ENCODE peak calls at places on chromosomes 13 and 19, in six cellular contexts. Y is testis, N is uterus, P is breast epithelium, R is lower leg skin, K is A549. V is an unnamed sample.

GRCh38 chr13:35979378-35979911 is 151.7 kb downstream of the DCLK1 start:
- DNase-seq in K (no peak), P (peak), R (peak), Y (peak), N (peak), V (peak)

GRCh38 chr19:13234518-13234917 is 84.3 kb downstream of the IER2 start:
- DNase-seq in R (peak), Y (peak), K (peak), P (no peak), N (peak), V (peak)

GRCh38 chr13:111259058-111259457 is 61.4 kb upstream of the TEX29 start:
- DNase-seq in K (no peak), Y (no peak), R (no peak), P (no peak), N (no peak), V (no peak)

GRCh38 chr13:49635599-49636433 is 7.5 kb downstream of the ARL11 start:
- DNase-seq in N (no peak), R (no peak), P (no peak), K (no peak), Y (no peak), V (no peak)

GRCh38 chr19:11949201-11949600 is 15.6 kb upstream of the ZNF763 start:
- DNase-seq in Y (no peak), R (no peak), K (no peak), N (no peak), P (no peak), V (no peak)

GRCh38 chr13:98273824-98274786 is 97.0 kb upstream of the RNF113B start:
- DNase-seq in N (no peak), Y (no peak), R (no peak), P (no peak), K (no peak), V (no peak)

GRCh38 chr13:32496574-32497160 is 41.9 kb downstream of the N4BP2L2 start:
- DNase-seq in P (no peak), N (no peak), K (no peak), R (no peak), Y (no peak), V (no peak)

GRCh38 chr13:95317037-95317989 is 16.1 kb upstream of the ABCC4 start:
- DNase-seq in K (no peak), R (no peak), P (no peak), N (no peak), Y (peak), V (peak)

GRCh38 chr13:25214371-25215252 is 42.5 kb upstream of the AMER2 start:
- DNase-seq in R (peak), Y (peak), N (no peak), P (no peak), K (no peak), V (peak)

GRCh38 chr19:23075031-23075733 is 41.6 kb upstream of the ZNF730 start:
- DNase-seq in Y (peak), P (peak), N (peak), K (no peak), R (peak), V (peak)

GRCh38 chr13:42633495-42633894 is 59.5 kb downstream of the TNFSF11 start:
- DNase-seq in R (no peak), Y (no peak), N (no peak), P (no peak), K (no peak), V (no peak)

GRCh38 chr13:111431241-111431640 is 110.8 kb downstream of the TEX29 start:
- DNase-seq in R (no peak), Y (no peak), P (no peak), K (no peak), N (no peak), V (no peak)

GRCh38 chr13:24654741-24655140 is 25.5 kb upstream of the ATP12A start:
- DNase-seq in R (no peak), P (no peak), K (no peak), Y (no peak), N (no peak), V (no peak)

GRCh38 chr13:22009500-22009899 is 338.6 kb downstream of the FGF9 start:
- DNase-seq in P (no peak), N (no peak), K (no peak), Y (peak), R (no peak), V (no peak)

GRCh38 chr13:74388626-74389025 is 254.4 kb upstream of the KLF12 start:
- DNase-seq in K (no peak), P (no peak), R (no peak), Y (no peak), N (no peak), V (no peak)

GRCh38 chr19:29062486-29063435 is 150.2 kb downstream of the UQCRFS1 start:
- DNase-seq in K (no peak), N (no peak), P (no peak), Y (no peak), R (no peak), V (no peak)

GRCh38 chr19:30162718-30163117 is 209.5 kb upstream of the ZNF536 start:
- DNase-seq in Y (no peak), K (no peak), P (no peak), R (no peak), N (no peak), V (no peak)

GRCh38 chr19:38071647-38072046 is 152.4 kb downstream of the DPF1 start:
- DNase-seq in R (no peak), Y (no peak), P (no peak), N (no peak), K (no peak), V (no peak)

GRCh38 chr13:50845211-50845610 is 1.7 kb upstream of the DLEU7 start:
- DNase-seq in P (no peak), Y (no peak), N (no peak), K (no peak), R (no peak), V (no peak)

GRCh38 chr13:22055259-22055658 is 384.4 kb downstream of the FGF9 start:
- DNase-seq in N (no peak), K (no peak), R (no peak), P (no peak), Y (no peak), V (no peak)

GRCh38 chr19:37928527-37929286 is 21.7 kb downstream of the SIPA1L3 start:
- DNase-seq in K (peak), Y (no peak), N (no peak), P (no peak), R (no peak), V (no peak)

GRCh38 chr13:98318263-98318878 is 141.3 kb upstream of the RNF113B start:
- DNase-seq in P (no peak), Y (no peak), R (no peak), K (no peak), N (no peak), V (no peak)

GRCh38 chr19:409006-409514 is at the start of gene C2CD4C:
- DNase-seq in Y (no peak), R (no peak), K (no peak), P (no peak), N (no peak), V (no peak)

GRCh38 chr13:79654520-79654919 is 173.6 kb downstream of the NDFIP2 start:
- DNase-seq in R (no peak), Y (no peak), P (no peak), K (no peak), N (no peak), V (no peak)

GRCh38 chr19:45442927-45443461 is 19.3 kb upstream of the ERCC1 start:
- DNase-seq in Y (peak), K (no peak), P (peak), R (no peak), N (peak), V (no peak)

GRCh38 chr13:110164706-110165105 is 142.3 kb downstream of the COL4A1 start:
- DNase-seq in N (no peak), K (no peak), R (no peak), P (no peak), Y (no peak), V (no peak)

GRCh38 chr13:110616103-110617101 is 1.1 kb downstream of the NAXD start:
- DNase-seq in N (no peak), Y (peak), R (peak), K (peak), P (peak), V (peak)

GRCh38 chr13:20395061-20395916 is 130.4 kb downstream of the CRYL1 start:
- DNase-seq in N (no peak), R (no peak), Y (no peak), K (no peak), P (no peak), V (no peak)

GRCh38 chr19:28012361-28012760 is 1200.6 kb downstream of the UQCRFS1 start:
- DNase-seq in R (no peak), P (no peak), Y (no peak), N (no peak), K (no peak), V (no peak)

GRCh38 chr19:10816691-10817090 is 19.3 kb downstream of the TMED1 start:
- DNase-seq in N (no peak), P (no peak), K (no peak), Y (peak), R (no peak), V (no peak)
- H3K4me3 ChIP-seq in N (peak), P (peak), K (no peak), Y (no peak), R (no peak), V (peak)

DNA sequence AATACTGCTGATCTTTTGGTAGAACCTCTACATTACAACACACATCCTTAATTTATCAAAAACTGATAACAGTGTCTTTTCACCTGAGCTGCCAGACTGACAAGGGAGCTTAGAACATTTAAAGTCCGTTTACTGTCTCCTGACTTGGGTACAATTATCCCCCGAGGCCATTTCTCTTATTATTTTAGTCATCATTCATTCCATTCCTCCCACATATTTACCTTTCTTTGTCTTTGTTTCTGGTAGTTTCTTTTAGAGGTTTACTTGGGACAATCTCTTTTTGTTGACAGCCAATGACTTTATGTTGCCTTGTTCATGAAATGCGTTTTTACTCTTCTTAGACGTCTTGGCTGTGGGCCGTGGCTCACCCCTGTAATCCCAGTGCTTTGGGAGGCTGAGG is 186.9 kb downstream of the PCCA start:
- DNase-seq in Y (no peak), P (no peak), N (no peak), K (no peak), R (no peak), V (no peak)
- TF ChIP-seq POLR2A in Y (no peak), P (no peak), N (no peak), K (no peak), R (no peak), V (no peak)

DNA sequence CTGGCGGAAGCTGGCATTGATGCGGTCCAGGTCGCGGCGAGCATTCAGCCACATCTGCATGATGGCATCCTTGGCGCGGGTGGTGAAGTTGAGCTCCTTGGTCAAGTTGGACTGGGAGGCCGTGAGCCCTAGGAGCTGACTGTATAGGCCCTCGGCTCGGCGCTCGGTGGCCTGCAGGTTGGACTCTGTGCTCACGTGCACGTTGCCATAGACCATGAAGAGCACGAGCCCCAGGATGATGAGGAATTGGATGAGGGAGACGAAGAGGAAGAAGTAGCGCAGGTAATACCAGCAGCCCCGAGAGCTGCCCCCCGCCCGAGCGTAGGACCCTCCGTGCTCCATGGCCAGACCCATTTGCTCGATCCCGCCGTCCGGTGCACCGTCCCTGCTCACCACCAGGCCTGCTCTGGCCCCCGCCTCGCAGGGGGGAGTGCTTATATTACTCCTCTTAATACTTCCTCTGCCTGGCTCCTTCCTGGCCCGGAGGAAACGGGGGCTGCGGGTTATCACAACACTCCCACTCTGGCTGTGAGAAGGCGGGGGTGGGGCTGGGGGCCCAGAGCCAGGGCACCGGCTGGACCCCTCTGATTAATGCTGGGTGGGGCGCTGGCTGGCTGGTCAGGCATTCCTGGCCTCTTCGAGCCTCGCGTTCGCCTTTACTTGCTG is at the start of gene PLVAP:
- DNase-seq in P (no peak), K (no peak), R (no peak), Y (no peak), N (peak), V (no peak)
- H3K4me3 ChIP-seq in P (peak), K (no peak), R (peak), Y (no peak), N (peak), V (peak)

GRCh38 chr13:114283581-114283980 is 2.2 kb downstream of the UPF3A start:
- DNase-seq in Y (no peak), P (no peak), K (no peak), N (no peak), R (no peak), V (no peak)

GRCh38 chr13:114284680-114285079 is 3.3 kb downstream of the UPF3A start:
- DNase-seq in K (no peak), N (no peak), Y (no peak), R (no peak), P (no peak), V (no peak)

GRCh38 chr13:114279770-114280169 is 1.6 kb upstream of the UPF3A start:
- DNase-seq in N (no peak), R (no peak), K (no peak), P (no peak), Y (no peak), V (no peak)

GRCh38 chr13:114281351-114282142 is at the start of gene UPF3A:
- DNase-seq in R (peak), Y (peak), K (peak), P (peak), N (peak), V (peak)

DNA sequence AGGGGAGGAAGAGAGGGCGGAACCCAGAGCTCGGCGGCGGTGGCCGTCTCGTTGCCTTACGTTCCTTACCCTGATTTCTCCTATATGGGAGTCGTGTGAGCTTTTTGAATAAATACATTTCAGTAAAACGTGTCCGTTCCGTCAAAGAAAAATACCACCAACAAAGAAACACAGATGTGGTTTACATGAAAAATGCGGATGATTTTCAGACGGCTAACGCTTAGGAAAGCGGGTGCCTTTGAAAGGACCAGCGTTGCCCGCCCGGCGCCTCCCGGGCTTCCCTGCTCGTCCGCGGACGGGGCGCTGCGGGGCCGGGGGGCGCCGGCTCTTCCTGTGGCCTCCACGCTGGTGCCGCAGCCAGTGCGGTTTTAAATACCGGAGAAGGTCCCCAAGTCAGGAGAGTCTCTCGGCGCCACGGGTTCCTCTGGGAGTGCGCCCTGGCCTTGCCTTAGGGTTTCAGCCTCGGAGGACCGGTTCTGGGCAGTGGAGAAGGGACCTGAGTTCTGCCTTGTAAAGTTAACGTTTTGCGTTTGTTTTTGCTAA is 813 bp downstream of the UPF3A start:
- DNase-seq in R (peak), P (no peak), N (no peak), Y (peak), K (no peak), V (peak)
- TF ChIP-seq POLR2A in R (no peak), P (no peak), N (no peak), Y (no peak), K (no peak), V (no peak)

GRCh38 chr19:41263042-41263849 is 926 bp upstream of the HNRNPUL1 start:
- DNase-seq in N (peak), P (peak), R (peak), K (peak), Y (peak), V (peak)
- H3K4me3 ChIP-seq in N (peak), P (peak), R (peak), K (peak), Y (peak), V (peak)

GRCh38 chr19:20077791-20078463 is at the start of gene ZNF90:
- DNase-seq in P (peak), N (peak), R (peak), K (no peak), Y (peak), V (peak)
- TF ChIP-seq POLR2A in P (no peak), N (no peak), R (no peak), K (no peak), Y (no peak), V (no peak)

GRCh38 chr13:113022391-113023216 is 53.6 kb downstream of the MCF2L start:
- DNase-seq in K (no peak), P (no peak), N (no peak), R (no peak), Y (no peak), V (no peak)
- H3K4me3 ChIP-seq in K (no peak), P (no peak), N (no peak), R (no peak), Y (no peak), V (no peak)

DNA sequence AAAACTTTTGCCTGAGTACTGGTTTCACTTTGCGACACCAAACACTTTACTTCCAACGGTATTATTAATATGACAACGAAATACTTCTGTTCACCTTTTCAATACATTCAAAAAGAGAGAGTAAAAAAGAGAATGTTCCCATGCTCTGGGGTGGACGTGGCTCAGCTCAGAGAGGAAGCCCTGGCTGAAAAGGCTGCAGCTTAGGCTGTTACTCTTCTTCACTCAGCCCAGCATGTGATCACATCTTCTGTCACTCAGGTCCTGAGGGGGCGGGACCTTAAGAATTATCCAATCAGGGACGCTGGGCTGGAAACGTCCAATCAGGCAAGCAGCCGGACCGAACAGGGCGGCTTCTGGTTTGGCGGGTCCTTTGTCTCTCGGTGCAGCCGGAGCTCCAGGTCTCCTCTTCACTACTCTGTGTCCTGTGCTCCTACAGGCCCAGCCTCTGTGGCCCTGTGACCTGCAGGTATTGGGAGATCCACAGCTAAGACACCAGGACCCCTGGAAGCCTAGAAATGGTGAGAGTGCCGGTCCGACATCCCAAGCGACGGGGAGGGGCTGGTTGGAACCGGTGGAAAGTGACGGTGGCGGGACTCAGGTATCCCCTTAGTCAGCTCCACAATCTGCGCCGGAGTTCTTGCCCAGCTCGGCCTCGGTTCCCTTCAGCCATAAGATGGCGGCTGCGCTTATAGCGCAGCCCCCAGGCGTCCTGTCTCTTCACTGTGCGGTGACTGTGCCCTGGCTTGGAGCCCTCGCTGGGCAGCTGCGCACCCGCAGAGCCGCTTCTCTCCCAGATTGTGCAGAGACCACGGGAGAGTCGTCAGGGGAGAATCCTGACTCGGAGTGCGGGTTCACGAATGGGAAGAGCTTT is at the start of gene ZNF93:
- DNase-seq in R (peak), N (peak), P (peak), Y (peak), K (no peak), V (peak)
- TF ChIP-seq POLR2A in R (no peak), N (peak), P (no peak), Y (peak), K (no peak), V (peak)

GRCh38 chr19:2185734-2186070 is 22.0 kb downstream of the DOT1L start:
- DNase-seq in N (no peak), R (no peak), K (no peak), Y (no peak), P (no peak), V (no peak)
- H3K4me3 ChIP-seq in N (peak), R (no peak), K (no peak), Y (no peak), P (peak), V (no peak)

GRCh38 chr13:40468227-40468838 is 198.1 kb downstream of the FOXO1 start:
- DNase-seq in R (no peak), K (no peak), Y (no peak), N (no peak), P (no peak), V (no peak)

GRCh38 chr13:40469581-40470282 is 196.7 kb downstream of the FOXO1 start:
- DNase-seq in P (no peak), Y (peak), N (no peak), K (no peak), R (no peak), V (no peak)

GRCh38 chr13:40464349-40464748 is 202.1 kb downstream of the FOXO1 start:
- DNase-seq in K (no peak), N (no peak), P (no peak), Y (no peak), R (no peak), V (no peak)

GRCh38 chr13:40464991-40465390 is 201.4 kb downstream of the FOXO1 start:
- DNase-seq in Y (no peak), P (no peak), K (no peak), N (no peak), R (no peak), V (no peak)

DNA sequence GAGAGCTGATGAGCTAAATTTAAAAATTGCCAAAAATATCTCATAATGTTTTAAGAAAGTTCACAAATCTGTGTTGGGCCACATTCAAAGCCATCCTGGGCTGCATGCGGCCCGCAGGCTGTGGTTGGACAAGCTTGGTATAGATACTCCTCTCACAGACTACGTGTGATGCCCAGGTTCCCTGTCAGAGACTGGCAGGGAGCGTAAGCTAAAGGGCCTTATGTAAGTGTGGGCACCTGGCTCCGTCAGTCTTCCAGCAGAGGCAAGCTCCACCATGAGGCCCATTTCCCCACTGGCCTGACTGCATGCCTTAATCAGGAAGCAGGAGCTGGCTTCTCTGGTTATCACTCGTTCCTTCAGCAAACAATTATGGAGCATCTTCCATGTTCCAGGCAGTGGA is 200.2 kb downstream of the FOXO1 start:
- DNase-seq in R (no peak), K (no peak), P (no peak), N (no peak), Y (no peak), V (no peak)
- TF ChIP-seq POLR2A in R (no peak), K (no peak), P (no peak), N (no peak), Y (no peak), V (no peak)

V was measured in ovary.